ENCODE peak calls at places on chromosomes 11 and 22, in four cellular contexts. L, R, P and V are unnamed samples.

GRCh38 chr11:74185695-74186094 is 14.6 kb downstream of the PPME1 start:
- DNase-seq in L (peak; percentile 27), R (no peak), P (no peak), V (no peak)

GRCh38 chr22:49962012-49962750 is 1.6 kb downstream of the PIM3 start:
- DNase-seq in L (peak; percentile 78), R (peak; percentile 82), P (peak; percentile 57), V (peak; percentile 77)

GRCh38 chr22:27588273-27588672 is 213.3 kb downstream of the MN1 start:
- DNase-seq in L (no peak), R (no peak), P (no peak), V (no peak)

GRCh38 chr11:129861702-129862107 is 33.7 kb downstream of the NFRKB start:
- DNase-seq in L (peak; percentile 94), R (peak; percentile 74), P (peak; percentile 25), V (peak; percentile 41)

GRCh38 chr11:62857541-62857982 is 18.2 kb upstream of the WDR74 start:
- DNase-seq in L (no peak), R (no peak), P (no peak), V (no peak)

GRCh38 chr11:23353611-23354010 is 493.3 kb upstream of the CCDC179 start:
- DNase-seq in L (no peak), R (no peak), P (no peak), V (no peak)

GRCh38 chr22:21446128-21446826 is 20.9 kb upstream of the TMEM191C start:
- DNase-seq in L (no peak), R (no peak), P (no peak), V (peak; percentile 8)

GRCh38 chr11:69107413-69107812 is 48.3 kb upstream of the SMIM38 start:
- DNase-seq in L (no peak), R (no peak), P (no peak), V (no peak)

GRCh38 chr11:34999453-34999852 is 83.0 kb downstream of the PDHX start:
- DNase-seq in L (no peak), R (no peak), P (no peak), V (no peak)

GRCh38 chr11:94309757-94310156 is 5.4 kb downstream of the IZUMO1R start:
- DNase-seq in L (no peak), R (no peak), P (no peak), V (no peak)

GRCh38 chr11:128380280-128380604 is 207.1 kb downstream of the ETS1 start:
- DNase-seq in L (no peak), R (no peak), P (no peak), V (no peak)

GRCh38 chr11:87306260-87306861 is 268.6 kb downstream of the TMEM135 start:
- DNase-seq in L (no peak), R (no peak), P (no peak), V (no peak)

GRCh38 chr11:92843455-92843854 is 126.0 kb upstream of the MTNR1B start:
- DNase-seq in L (no peak), R (no peak), P (peak; percentile 51), V (no peak)

GRCh38 chr22:33240901-33241300 is 182.7 kb upstream of the SYN3 start:
- DNase-seq in L (no peak), R (peak; percentile 7), P (no peak), V (no peak)

GRCh38 chr22:49640366-49641095 is 187.1 kb downstream of the BRD1 start:
- DNase-seq in L (no peak), R (no peak), P (no peak), V (no peak)